ENCODE peak calls at places on chromosomes 11 and 22, in eight cellular contexts. V is psoas muscle; Z is SK-N-SH treated with all-trans-retinoic acid at 6 μM for 48 hours; I is right lobe of liver; Q is upper lobe of left lung; B is activated CD4-positive, alpha-beta T cell treated with anti-CD3 and anti-CD28 coated beads for 36 hours; E is central memory CD8-positive, alpha-beta T cell; U is natural killer cell. R is an unnamed sample.
A peak's percentile ranks its signal among the peaks of the same experiment; 100 is the strongest.

GRCh38 chr11:9708544-9708943 is 44.7 kb downstream of the SWAP70 start:
- ATAC-seq in B (no peak), E (no peak), I (peak; percentile 14), V (no peak), Q (no peak), Z (no peak), U (no peak), R (no peak)

GRCh38 chr22:21726650-21727049 is 8.9 kb downstream of the YPEL1 start:
- ATAC-seq in U (peak; percentile 99), V (no peak), B (peak; percentile 98), I (peak; percentile 49), Z (peak; percentile 83), E (peak; percentile 91), Q (no peak), R (peak; percentile 32)

GRCh38 chr22:39721456-39722325 is 151.1 kb downstream of the CACNA1I start:
- ATAC-seq in V (no peak), B (peak; percentile 58), Q (no peak), U (no peak), E (no peak), Z (no peak), I (no peak), R (peak; percentile 45)

GRCh38 chr11:47918370-47918690 is 62.0 kb upstream of the PTPRJ start:
- ATAC-seq in Z (peak; percentile 8), Q (no peak), V (no peak), U (no peak), B (no peak), I (no peak), E (no peak), R (no peak)

GRCh38 chr11:45856044-45856468 is 8.8 kb downstream of the CRY2 start:
- ATAC-seq in Z (no peak), I (no peak), V (no peak), B (no peak), E (no peak), U (no peak), Q (no peak), R (no peak)

GRCh38 chr11:100009728-100010127 is 677.4 kb upstream of the ARHGAP42 start:
- ATAC-seq in Z (no peak), B (no peak), Q (no peak), U (no peak), I (no peak), E (no peak), V (no peak), R (no peak)

GRCh38 chr11:123063396-123064267 is 1.7 kb upstream of the HSPA8 start:
- ATAC-seq in Q (no peak), U (no peak), Z (peak; percentile 6), B (peak; percentile 7), E (no peak), V (peak; percentile 43), I (peak; percentile 21), R (no peak)

GRCh38 chr22:49948573-49948957 is 12.0 kb upstream of the PIM3 start:
- ATAC-seq in Z (no peak), E (no peak), I (no peak), B (no peak), Q (no peak), V (no peak), U (no peak), R (no peak)

GRCh38 chr11:9875862-9876261 is 212.0 kb downstream of the SWAP70 start:
- ATAC-seq in V (no peak), I (no peak), Z (no peak), Q (no peak), B (no peak), U (no peak), E (no peak), R (no peak)

GRCh38 chr11:115409691-115410220 is 94.5 kb downstream of the CADM1 start:
- ATAC-seq in U (no peak), E (no peak), I (peak; percentile 76), Z (peak; percentile 19), V (no peak), B (no peak), Q (no peak), R (no peak)

GRCh38 chr11:113240790-113241189 is 73.6 kb upstream of the TTC12 start:
- ATAC-seq in Q (no peak), U (no peak), B (no peak), I (no peak), V (no peak), E (no peak), Z (no peak), R (no peak)

GRCh38 chr11:128480066-128480465 is 107.3 kb downstream of the ETS1 start:
- ATAC-seq in I (no peak), Q (no peak), E (no peak), Z (no peak), U (no peak), B (no peak), V (no peak), R (no peak)

GRCh38 chr22:31789803-31790202 is 36.0 kb downstream of the DEPDC5 start:
- ATAC-seq in Z (no peak), B (no peak), E (no peak), V (no peak), Q (no peak), I (peak; percentile 29), U (no peak), R (no peak)

GRCh38 chr11:104060820-104061219 is 24.4 kb downstream of the DDI1 start:
- ATAC-seq in E (no peak), U (no peak), Q (no peak), I (no peak), V (no peak), Z (no peak), B (no peak), R (no peak)

GRCh38 chr11:10322401-10322800 is 17.5 kb downstream of the ADM start:
- ATAC-seq in Q (no peak), V (no peak), I (no peak), B (peak; percentile 3), Z (no peak), E (no peak), U (no peak), R (no peak)

GRCh38 chr11:497565-498296 is 9.3 kb downstream of the RNH1 start:
- ATAC-seq in Z (no peak), B (no peak), Q (no peak), U (no peak), I (no peak), V (no peak), E (no peak), R (no peak)

GRCh38 chr11:19200410-19201201 is 1.2 kb downstream of the CSRP3 start:
- ATAC-seq in B (no peak), Q (no peak), I (no peak), U (no peak), Z (peak; percentile 84), E (no peak), V (peak; percentile 51), R (no peak)

GRCh38 chr22:42169055-42169469 is 38.5 kb upstream of the CYP2D6 start:
- ATAC-seq in Z (peak; percentile 84), I (peak; percentile 68), Q (peak; percentile 75), E (no peak), V (peak; percentile 76), B (peak; percentile 92), U (peak; percentile 88), R (peak; percentile 89)

GRCh38 chr11:133530501-133530835 is 1.8 kb downstream of the OPCML start:
- ATAC-seq in B (no peak), V (no peak), I (no peak), U (no peak), Z (no peak), E (no peak), Q (no peak), R (no peak)

GRCh38 chr11:122843281-122844150 is 5.2 kb downstream of the CRTAM start:
- ATAC-seq in B (peak; percentile 88), U (peak; percentile 79), I (peak; percentile 42), Z (no peak), E (peak; percentile 93), V (no peak), Q (no peak), R (peak; percentile 89)

GRCh38 chr11:18394928-18395734 is 768 bp downstream of the LDHA start:
- ATAC-seq in E (no peak), V (peak; percentile 73), U (no peak), I (peak; percentile 0), B (no peak), Q (no peak), Z (peak; percentile 5), R (no peak)

GRCh38 chr11:96317576-96317975 is 25.4 kb downstream of the MAML2 start:
- ATAC-seq in U (no peak), V (no peak), Z (no peak), I (no peak), Q (no peak), B (no peak), E (no peak), R (no peak)

GRCh38 chr11:56716379-56716854 is 17.5 kb downstream of the OR9G1 start:
- ATAC-seq in I (no peak), E (no peak), Z (no peak), U (no peak), B (peak; percentile 57), V (no peak), Q (no peak), R (no peak)

GRCh38 chr11:41459602-41460405 is at the start of gene LRRC4C:
- ATAC-seq in U (no peak), Q (no peak), I (peak; percentile 17), V (no peak), E (no peak), Z (no peak), B (no peak), R (no peak)

R was measured in activated CD4-positive, CD25-positive, alpha-beta regulatory T cell treated with anti-CD3 and anti-CD28 coated beads, Interleukin-2, amount 50 U/mL, for 24 hours.